ENCODE peak calls at places on chromosome 1, in ten cellular contexts. E is T-helper 9 cell; M is tibial nerve; R is activated T-cell treated with anti-CD3 and anti-CD28 coated beads, Interleukin-2, amount 50 U/mL, for 4 hours; Z is HT1080; S is CD8-positive, alpha-beta memory T cell; V is mammary epithelial cell; B is AG09309; L is activated naive CD4-positive, alpha-beta T cell; X is activated CD8-positive, alpha-beta memory T cell treated with anti-CD3 and anti-CD28 coated beads, Interleukin-2, amount 50 U/mL, for 4 hours. J is an unnamed sample.

GRCh38 chr1:209505044-209505443 is 78.5 kb upstream of the CAMK1G start:
- DNase-seq in E (no peak), M (no peak), R (no peak), Z (peak), S (no peak), V (peak), B (no peak), L (no peak), X (no peak), J (no peak)

GRCh38 chr1:96482615-96483014 is 239.0 kb upstream of the PTBP2 start:
- DNase-seq in E (no peak), M (no peak), R (no peak), Z (no peak), S (no peak), V (no peak), B (no peak), L (no peak), X (no peak), J (no peak)

GRCh38 chr1:27509127-27510080 is 19.4 kb upstream of the WASF2 start:
- DNase-seq in E (no peak), M (no peak), R (no peak), Z (no peak), S (no peak), V (no peak), B (no peak), L (no peak), X (no peak), J (no peak)

GRCh38 chr1:91687452-91687851 is 186.8 kb downstream of the CDC7 start:
- DNase-seq in E (no peak), M (no peak), R (no peak), Z (no peak), S (no peak), V (no peak), B (no peak), L (no peak), X (no peak), J (no peak)

GRCh38 chr1:169890761-169891538 is 2.7 kb downstream of the SCYL3 start:
- DNase-seq in E (peak), M (no peak), R (peak), Z (peak), S (peak), V (peak), B (no peak), L (no peak), X (peak), J (no peak)

GRCh38 chr1:67138813-67139539 is 4.2 kb upstream of the C1orf141 start:
- DNase-seq in E (no peak), M (no peak), R (no peak), Z (no peak), S (no peak), V (no peak), B (no peak), L (no peak), X (no peak), J (no peak)

GRCh38 chr1:25544243-25544764 is 898 bp downstream of the LDLRAP1 start:
- DNase-seq in E (no peak), M (no peak), R (no peak), Z (no peak), S (no peak), V (no peak), B (no peak), L (no peak), X (no peak), J (no peak)

GRCh38 chr1:91325456-91325855 is 79.2 kb downstream of the HFM1 start:
- DNase-seq in E (no peak), M (no peak), R (no peak), Z (no peak), S (no peak), V (peak), B (no peak), L (no peak), X (no peak), J (no peak)

GRCh38 chr1:12745992-12746323 is at the start of gene CFAP107:
- DNase-seq in E (no peak), M (no peak), R (no peak), Z (no peak), S (no peak), V (no peak), B (no peak), L (no peak), X (no peak), J (no peak)

GRCh38 chr1:243595527-243596206 is 254.4 kb downstream of the AKT3 start:
- DNase-seq in E (no peak), M (no peak), R (no peak), Z (peak), S (no peak), V (peak), B (no peak), L (no peak), X (no peak), J (no peak)

GRCh38 chr1:71587961-71588360 is 507.1 kb upstream of the ZRANB2 start:
- DNase-seq in E (no peak), M (no peak), R (no peak), Z (no peak), S (no peak), V (peak), B (peak), L (no peak), X (no peak), J (peak)

GRCh38 chr1:244347942-244348341 is 103.8 kb downstream of the ADSS2 start:
- DNase-seq in E (no peak), M (no peak), R (no peak), Z (no peak), S (no peak), V (no peak), B (no peak), L (no peak), X (no peak), J (no peak)

GRCh38 chr1:164718821-164719220 is 159.8 kb downstream of the PBX1 start:
- DNase-seq in E (no peak), M (no peak), R (no peak), Z (no peak), S (no peak), V (no peak), B (no peak), L (no peak), X (no peak), J (no peak)

J was measured in smooth muscle cell of the brain vasculature.